ENCODE peak calls at places on chromosome 1, in six cellular contexts. One of them, this sample, is unnamed.

GRCh38 chr1:10979483-10979920 is 33.0 kb upstream of the TARDBP start:
- DNase-seq in Peyer's patch: peak; percentile 60
- DNase-seq in choroid plexus epithelial cell: peak; percentile 21
- DNase-seq in memory B cell: no peak
- DNase-seq in GM23338: no peak
- DNase-seq in transverse colon: peak; percentile 42
- DNase-seq in this sample: peak; percentile 50

GRCh38 chr1:99246152-99246551 is 18.1 kb upstream of the PLPPR4 start:
- DNase-seq in choroid plexus epithelial cell: no peak
- DNase-seq in memory B cell: no peak
- DNase-seq in transverse colon: no peak
- DNase-seq in GM23338: no peak
- DNase-seq in Peyer's patch: no peak
- DNase-seq in this sample: no peak

GRCh38 chr1:100538935-100539835 is 1.2 kb downstream of the GPR88 start:
- DNase-seq in memory B cell: peak; percentile 14
- DNase-seq in choroid plexus epithelial cell: no peak
- DNase-seq in transverse colon: no peak
- DNase-seq in Peyer's patch: no peak
- DNase-seq in GM23338: peak; percentile 68
- DNase-seq in this sample: peak; percentile 80

GRCh38 chr1:94608142-94608851 is 66.7 kb upstream of the F3 start:
- DNase-seq in transverse colon: peak; percentile 57
- DNase-seq in choroid plexus epithelial cell: no peak
- DNase-seq in memory B cell: no peak
- DNase-seq in GM23338: no peak
- DNase-seq in Peyer's patch: peak; percentile 77
- DNase-seq in this sample: no peak

GRCh38 chr1:941588-942383 is 17.3 kb downstream of the NOC2L start:
- DNase-seq in GM23338: peak; percentile 74
- DNase-seq in choroid plexus epithelial cell: peak; percentile 95
- DNase-seq in memory B cell: no peak
- DNase-seq in transverse colon: peak; percentile 73
- DNase-seq in Peyer's patch: peak; percentile 75
- DNase-seq in this sample: peak; percentile 93

GRCh38 chr1:205610036-205610435 is 21.8 kb downstream of the ELK4 start:
- DNase-seq in memory B cell: no peak
- DNase-seq in Peyer's patch: no peak
- DNase-seq in transverse colon: no peak
- DNase-seq in choroid plexus epithelial cell: peak; percentile 57
- DNase-seq in GM23338: peak; percentile 24
- DNase-seq in this sample: no peak

GRCh38 chr1:243420968-243421675 is 165.3 kb downstream of the SDCCAG8 start:
- DNase-seq in memory B cell: no peak
- DNase-seq in transverse colon: no peak
- DNase-seq in choroid plexus epithelial cell: peak; percentile 25
- DNase-seq in GM23338: no peak
- DNase-seq in Peyer's patch: no peak
- DNase-seq in this sample: no peak

GRCh38 chr1:39261712-39262221 is 57.3 kb downstream of the MACF1 start:
- DNase-seq in memory B cell: no peak
- DNase-seq in choroid plexus epithelial cell: peak; percentile 60
- DNase-seq in GM23338: no peak
- DNase-seq in transverse colon: no peak
- DNase-seq in Peyer's patch: no peak
- DNase-seq in this sample: no peak

GRCh38 chr1:4019606-4020331 is 119.7 kb upstream of the C1orf174 start:
- DNase-seq in memory B cell: no peak
- DNase-seq in Peyer's patch: no peak
- DNase-seq in choroid plexus epithelial cell: no peak
- DNase-seq in transverse colon: no peak
- DNase-seq in GM23338: no peak
- DNase-seq in this sample: no peak

GRCh38 chr1:23178931-23179330 is 10.3 kb upstream of the LUZP1 start:
- DNase-seq in GM23338: peak; percentile 52
- DNase-seq in Peyer's patch: no peak
- DNase-seq in memory B cell: no peak
- DNase-seq in transverse colon: no peak
- DNase-seq in choroid plexus epithelial cell: peak; percentile 68
- DNase-seq in this sample: peak; percentile 18

GRCh38 chr1:210364479-210364878 is 35.8 kb downstream of the HHAT start:
- DNase-seq in GM23338: no peak
- DNase-seq in transverse colon: no peak
- DNase-seq in memory B cell: no peak
- DNase-seq in Peyer's patch: no peak
- DNase-seq in choroid plexus epithelial cell: no peak
- DNase-seq in this sample: no peak

GRCh38 chr1:156920233-156921052 is at the start of gene LRRC71:
- DNase-seq in transverse colon: peak; percentile 79
- DNase-seq in choroid plexus epithelial cell: peak; percentile 75
- DNase-seq in GM23338: peak; percentile 94
- DNase-seq in Peyer's patch: peak; percentile 70
- DNase-seq in memory B cell: no peak
- DNase-seq in this sample: peak; percentile 96

GRCh38 chr1:39800471-39800835 is 11.8 kb upstream of the BMP8B start:
- DNase-seq in Peyer's patch: no peak
- DNase-seq in GM23338: no peak
- DNase-seq in transverse colon: no peak
- DNase-seq in memory B cell: no peak
- DNase-seq in choroid plexus epithelial cell: no peak
- DNase-seq in this sample: no peak

GRCh38 chr1:175191654-175192053 is 922 bp downstream of the KIAA0040 start:
- DNase-seq in Peyer's patch: peak; percentile 59
- DNase-seq in memory B cell: peak; percentile 16
- DNase-seq in transverse colon: peak; percentile 39
- DNase-seq in choroid plexus epithelial cell: no peak
- DNase-seq in GM23338: peak; percentile 37
- DNase-seq in this sample: peak; percentile 14

GRCh38 chr1:240804475-240804874 is 192.5 kb upstream of the GREM2 start:
- DNase-seq in GM23338: peak; percentile 5
- DNase-seq in transverse colon: no peak
- DNase-seq in choroid plexus epithelial cell: peak; percentile 48
- DNase-seq in memory B cell: no peak
- DNase-seq in Peyer's patch: no peak
- DNase-seq in this sample: no peak

This sample was measured in neural progenitor cell.